ENCODE peak calls at places on chromosomes 1 and 21, in five cellular contexts. V, T, W, Y and J are unnamed samples.

GRCh38 chr1:178101654-178102053 is 7.8 kb downstream of the RASAL2 start:
- DNase-seq in V (no peak), T (no peak), W (no peak), Y (no peak), J (no peak)

GRCh38 chr1:245999697-246000637 is 507.1 kb downstream of the SMYD3 start:
- DNase-seq in V (no peak), T (no peak), W (no peak), Y (peak; percentile 11), J (no peak)

GRCh38 chr21:45551816-45552695 is 9.8 kb upstream of the SLC19A1 start:
- DNase-seq in V (no peak), T (no peak), W (no peak), Y (no peak), J (no peak)

GRCh38 chr1:39427369-39427768 is 64.1 kb upstream of the BMP8A start:
- DNase-seq in V (no peak), T (no peak), W (no peak), Y (no peak), J (no peak)

GRCh38 chr21:40620386-40621145 is 226.4 kb downstream of the DSCAM start:
- DNase-seq in V (no peak), T (no peak), W (no peak), Y (no peak), J (no peak)

GRCh38 chr1:226365831-226366231 is 42.1 kb downstream of the PARP1 start:
- DNase-seq in V (no peak), T (no peak), W (no peak), Y (no peak), J (peak; percentile 54)

GRCh38 chr1:176165573-176165972 is 41.5 kb downstream of the COP1 start:
- DNase-seq in V (no peak), T (no peak), W (no peak), Y (no peak), J (no peak)

GRCh38 chr21:33968082-33968997 is 52.7 kb upstream of the ATP5PO start:
- DNase-seq in V (no peak), T (peak; percentile 22), W (no peak), Y (peak; percentile 80), J (no peak)

GRCh38 chr1:214842856-214843255 is 239.7 kb upstream of the KCNK2 start:
- DNase-seq in V (no peak), T (no peak), W (no peak), Y (no peak), J (no peak)

GRCh38 chr1:116694524-116694923 is 27.0 kb upstream of the IGSF3 start:
- DNase-seq in V (peak; percentile 56), T (no peak), W (no peak), Y (no peak), J (no peak)

GRCh38 chr1:186838380-186839076 is 9.8 kb downstream of the PLA2G4A start:
- DNase-seq in V (no peak), T (no peak), W (no peak), Y (no peak), J (no peak)

GRCh38 chr1:221458430-221459156 is 283.3 kb downstream of the DUSP10 start:
- DNase-seq in V (no peak), T (no peak), W (no peak), Y (no peak), J (no peak)

GRCh38 chr1:13605159-13605558 is 21.5 kb downstream of the PDPN start:
- DNase-seq in V (peak; percentile 65), T (no peak), W (no peak), Y (no peak), J (no peak)

GRCh38 chr21:25536752-25537151 is 70.5 kb downstream of the MRPL39 start:
- DNase-seq in V (no peak), T (no peak), W (no peak), Y (no peak), J (no peak)

GRCh38 chr1:59485171-59485570 is 188.3 kb downstream of the FGGY start:
- DNase-seq in V (no peak), T (no peak), W (no peak), Y (no peak), J (no peak)

GRCh38 chr1:227939791-227940771 is 7.7 kb downstream of the WNT9A start:
- DNase-seq in V (peak; percentile 14), T (no peak), W (no peak), Y (no peak), J (no peak)

DNA sequence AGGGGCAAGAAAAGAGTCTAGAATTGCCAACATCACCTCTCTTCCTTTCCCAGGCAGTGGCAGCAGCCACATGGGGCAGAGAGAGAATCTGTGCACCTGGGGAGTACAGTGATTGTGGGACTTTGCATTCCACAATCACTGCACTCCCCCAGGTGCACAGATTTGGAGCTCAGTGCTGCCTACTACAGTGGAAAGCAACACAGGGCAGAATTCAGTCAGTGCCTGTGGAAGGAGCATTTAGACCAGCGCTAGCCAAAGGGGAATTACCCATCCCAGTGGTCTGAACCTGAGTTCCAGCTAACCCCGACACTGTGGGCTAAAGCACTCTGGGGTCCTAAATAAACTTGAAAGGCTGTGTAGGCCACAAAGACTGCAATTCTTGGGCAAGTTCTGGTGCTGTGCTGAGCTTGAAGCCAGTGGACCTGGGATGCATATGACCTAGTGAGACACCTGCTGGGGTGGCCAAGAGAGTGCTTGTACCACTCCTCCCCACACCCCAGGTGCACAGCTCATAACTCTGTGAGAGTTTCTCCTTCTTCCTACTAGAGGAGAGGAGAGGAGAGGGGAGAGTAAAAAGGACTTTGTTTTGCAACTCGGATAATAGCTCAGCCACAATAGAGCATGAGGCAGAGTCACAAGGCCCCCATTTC is 50.3 kb downstream of the NUP210L start:
- DNase-seq in V (no peak), T (no peak), W (peak; percentile 77), Y (peak; percentile 20), J (no peak)
- TF ChIP-seq CTCF in V (no peak), T (no peak), W (peak; percentile 64), Y (peak; percentile 48), J (no peak)

DNA sequence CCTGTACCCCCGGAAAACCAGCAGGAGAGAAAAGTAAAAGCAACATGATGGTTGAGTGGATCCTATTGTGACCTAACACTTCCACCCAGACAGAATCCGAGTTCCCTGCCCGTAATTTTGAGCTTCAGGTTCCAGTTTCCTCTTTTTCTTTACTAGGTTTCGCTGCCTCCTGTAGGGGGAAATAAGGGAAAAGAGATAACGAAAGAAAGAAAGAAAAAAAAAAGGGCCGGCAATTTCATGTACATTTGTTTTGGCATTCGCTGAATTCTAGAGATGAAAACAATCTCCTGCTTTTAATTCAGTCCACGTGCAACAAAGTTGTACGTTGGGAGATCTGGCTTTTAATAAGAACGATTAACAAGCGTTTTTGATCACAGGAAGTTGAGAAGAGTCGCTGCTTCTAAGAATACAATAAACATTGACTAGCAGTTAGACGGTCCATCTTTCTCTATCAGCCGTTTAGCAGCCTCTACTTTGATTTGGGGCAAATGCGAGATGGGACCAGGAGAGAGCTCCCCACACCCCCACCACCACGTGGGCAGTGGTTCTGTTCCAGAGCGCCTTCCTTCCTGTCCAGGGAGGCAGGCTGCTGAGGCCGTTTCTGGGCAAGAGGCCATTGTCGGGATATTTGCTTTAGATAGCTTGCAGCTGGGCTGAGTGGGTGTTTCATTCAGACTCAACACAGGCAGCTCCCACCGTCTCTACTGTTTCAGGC is 155.9 kb upstream of the RUNX1 start:
- DNase-seq in V (peak; percentile 55), T (peak; percentile 7), W (no peak), Y (peak; percentile 54), J (no peak)
- TF ChIP-seq CTCF in V (no peak), T (no peak), W (no peak), Y (peak; percentile 57), J (no peak)

GRCh38 chr1:206609229-206609991 is 2.9 kb downstream of the EIF2D start:
- DNase-seq in V (no peak), T (no peak), W (no peak), Y (no peak), J (no peak)

GRCh38 chr1:206604861-206605260 is 7.4 kb downstream of the EIF2D start:
- DNase-seq in V (no peak), T (no peak), W (no peak), Y (no peak), J (no peak)

GRCh38 chr1:206612129-206612876 is at the start of gene EIF2D:
- DNase-seq in V (peak; percentile 90), T (peak; percentile 100), W (peak; percentile 97), Y (peak; percentile 96), J (peak; percentile 54)

GRCh38 chr1:206606867-206607266 is 5.4 kb downstream of the EIF2D start:
- DNase-seq in V (no peak), T (no peak), W (peak; percentile 66), Y (peak; percentile 51), J (no peak)

GRCh38 chr1:206608108-206608698 is 4.1 kb downstream of the EIF2D start:
- DNase-seq in V (no peak), T (peak; percentile 69), W (peak; percentile 54), Y (peak; percentile 60), J (no peak)
- TF ChIP-seq CTCF in V (peak; percentile 57), T (peak; percentile 80), W (peak; percentile 95), Y (peak; percentile 98), J (peak; percentile 90)

GRCh38 chr1:118716775-118717174 is 271.4 kb downstream of the TBX15 start:
- DNase-seq in V (no peak), T (no peak), W (no peak), Y (no peak), J (no peak)
- TF ChIP-seq CTCF in V (no peak), T (peak; percentile 24), W (no peak), Y (no peak), J (peak; percentile 19)

DNA sequence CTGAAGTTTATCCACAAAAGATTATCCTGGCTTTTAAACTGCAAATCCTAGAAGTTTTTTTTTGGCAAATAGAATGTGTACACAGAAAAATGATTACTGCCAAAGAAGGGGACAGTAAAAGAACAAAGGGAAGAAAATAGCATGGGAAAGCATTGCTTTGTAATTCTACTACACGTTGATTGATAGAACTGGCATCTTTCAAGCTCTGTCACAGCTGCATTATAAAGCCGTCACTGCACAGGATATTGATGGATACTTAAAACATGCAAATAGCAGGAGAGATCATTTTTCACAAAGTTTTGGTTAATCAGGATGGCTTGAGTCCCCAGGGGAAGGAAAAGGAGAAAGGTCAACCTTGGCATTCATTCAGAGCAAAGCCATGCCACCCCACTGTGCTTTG is 183.7 kb upstream of the RRP15 start:
- DNase-seq in V (no peak), T (no peak), W (no peak), Y (no peak), J (no peak)
- TF ChIP-seq CTCF in V (no peak), T (no peak), W (no peak), Y (no peak), J (no peak)

GRCh38 chr1:81730881-81731280 is 69.9 kb upstream of the ADGRL2 start:
- DNase-seq in V (no peak), T (no peak), W (no peak), Y (no peak), J (no peak)

GRCh38 chr1:81733465-81733864 is 67.3 kb upstream of the ADGRL2 start:
- DNase-seq in V (no peak), T (no peak), W (no peak), Y (no peak), J (no peak)

GRCh38 chr1:81729239-81729638 is 71.5 kb upstream of the ADGRL2 start:
- DNase-seq in V (no peak), T (no peak), W (no peak), Y (no peak), J (no peak)

GRCh38 chr1:81729818-81730217 is 70.9 kb upstream of the ADGRL2 start:
- DNase-seq in V (no peak), T (no peak), W (no peak), Y (no peak), J (no peak)

DNA sequence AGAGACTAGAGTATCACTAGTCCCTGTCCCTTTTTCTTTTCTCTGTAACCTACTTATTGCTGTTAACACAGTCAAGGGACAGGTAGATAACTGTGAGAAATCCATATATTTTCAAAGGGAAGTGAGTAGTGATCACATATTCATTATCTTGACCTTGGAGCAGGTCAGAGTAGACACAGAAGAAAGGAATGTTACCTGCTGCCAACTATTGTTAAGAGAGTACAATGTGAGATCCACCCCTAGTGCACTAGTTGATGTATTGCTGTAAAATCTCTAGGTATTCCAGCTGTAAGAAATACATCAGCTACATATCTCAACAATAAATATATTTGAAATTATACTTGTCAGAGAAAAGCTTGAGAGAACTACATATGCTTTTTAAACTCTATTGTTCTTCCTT is 68.7 kb upstream of the ADGRL2 start:
- DNase-seq in V (no peak), T (no peak), W (no peak), Y (no peak), J (peak; percentile 4)
- TF ChIP-seq CTCF in V (no peak), T (no peak), W (no peak), Y (no peak), J (no peak)